ENCODE peak calls at places on chromosome 3, in four cellular contexts. X is SK-N-SH, J is HepG2, D is K562. O is an unnamed sample.

GRCh38 chr3:183428140-183429023 is at the start of gene MCF2L2:
- DNase-seq in X (peak), J (no peak), D (peak), O (no peak)

GRCh38 chr3:184428561-184429175 is 48.8 kb downstream of the CHRD start:
- DNase-seq in X (no peak), J (no peak), D (no peak), O (no peak)

GRCh38 chr3:64321747-64322146 is 96.5 kb upstream of the PRICKLE2 start:
- DNase-seq in X (no peak), J (no peak), D (no peak), O (no peak)

GRCh38 chr3:133830071-133830470 is 24.5 kb downstream of the SRPRB start:
- DNase-seq in X (no peak), J (no peak), D (no peak), O (no peak)

GRCh38 chr3:170083343-170083742 is 45.5 kb downstream of the GPR160 start:
- DNase-seq in X (no peak), J (no peak), D (no peak), O (no peak)

GRCh38 chr3:133999891-134000685 is 29.6 kb downstream of the SLCO2A1 start:
- DNase-seq in X (no peak), J (no peak), D (no peak), O (no peak)

GRCh38 chr3:188061133-188061532 is 92.8 kb upstream of the LPP start:
- DNase-seq in X (no peak), J (peak), D (no peak), O (no peak)

GRCh38 chr3:10521772-10522441 is 16.5 kb upstream of the ATP2B2 start:
- DNase-seq in X (no peak), J (no peak), D (no peak), O (no peak)

GRCh38 chr3:42262525-42262924 is 3.5 kb downstream of the CCK start:
- DNase-seq in X (no peak), J (no peak), D (no peak), O (no peak)

GRCh38 chr3:192884831-192885356 is 32.8 kb downstream of the MB21D2 start:
- DNase-seq in X (peak), J (no peak), D (no peak), O (no peak)

GRCh38 chr3:140035856-140036255 is 100.9 kb downstream of the CLSTN2 start:
- DNase-seq in X (no peak), J (no peak), D (no peak), O (no peak)

GRCh38 chr3:117346878-117347277 is 637.3 kb downstream of the TUSC7 start:
- DNase-seq in X (no peak), J (no peak), D (no peak), O (no peak)

GRCh38 chr3:125381314-125381713 is 6.2 kb upstream of the ZNF148 start:
- DNase-seq in X (no peak), J (no peak), D (no peak), O (no peak)

GRCh38 chr3:100289339-100289738 is 28.5 kb downstream of the TBC1D23 start:
- DNase-seq in X (no peak), J (no peak), D (peak), O (no peak)

GRCh38 chr3:100590114-100590839 is 19.1 kb upstream of the ADGRG7 start:
- DNase-seq in X (peak), J (peak), D (peak), O (peak)

GRCh38 chr3:186452517-186452916 is 90.5 kb upstream of the DGKG start:
- DNase-seq in X (no peak), J (no peak), D (no peak), O (no peak)

GRCh38 chr3:27557411-27557810 is 73.2 kb upstream of the SLC4A7 start:
- DNase-seq in X (no peak), J (no peak), D (no peak), O (no peak)

GRCh38 chr3:174531262-174531982 is 327.7 kb upstream of the NAALADL2 start:
- DNase-seq in X (no peak), J (no peak), D (no peak), O (no peak)

GRCh38 chr3:110343945-110344344 is 727.7 kb upstream of the NECTIN3 start:
- DNase-seq in X (no peak), J (peak), D (no peak), O (no peak)

GRCh38 chr3:32577621-32578556 is 7.2 kb upstream of the DYNC1LI1 start:
- DNase-seq in X (no peak), J (no peak), D (no peak), O (peak)

GRCh38 chr3:183203670-183204069 is 41.1 kb upstream of the LAMP3 start:
- DNase-seq in X (no peak), J (no peak), D (no peak), O (no peak)

GRCh38 chr3:183375337-183375736 is 53.1 kb downstream of the MCF2L2 start:
- DNase-seq in X (no peak), J (no peak), D (no peak), O (no peak)

GRCh38 chr3:40505599-40506462 is at the start of gene ZNF620:
- DNase-seq in X (peak), J (peak), D (peak), O (no peak)

GRCh38 chr3:58586776-58587192 is 9.6 kb upstream of the FAM107A start:
- DNase-seq in X (no peak), J (no peak), D (no peak), O (no peak)

GRCh38 chr3:107265526-107265925 is 111.7 kb upstream of the CCDC54 start:
- DNase-seq in X (no peak), J (no peak), D (no peak), O (no peak)

GRCh38 chr3:50655009-50655830 is 19.5 kb upstream of the DOCK3 start:
- DNase-seq in X (no peak), J (no peak), D (no peak), O (no peak)

GRCh38 chr3:108914774-108915641 is 38.7 kb downstream of the GUCA1C start:
- DNase-seq in X (peak), J (peak), D (peak), O (peak)

GRCh38 chr3:121399820-121400219 is 146.0 kb downstream of the POLQ start:
- DNase-seq in X (no peak), J (no peak), D (no peak), O (no peak)

GRCh38 chr3:45593708-45594601 is 596 bp upstream of the LIMD1 start:
- DNase-seq in X (peak), J (peak), D (peak), O (no peak)

GRCh38 chr3:37700849-37701248 is 160.8 kb upstream of the CTDSPL start:
- DNase-seq in X (peak), J (no peak), D (no peak), O (no peak)

GRCh38 chr3:138444104-138444503 is 9.7 kb downstream of the ESYT3 start:
- DNase-seq in X (no peak), J (no peak), D (no peak), O (no peak)

GRCh38 chr3:38117163-38117716 is 19.7 kb downstream of the ACAA1 start:
- DNase-seq in X (no peak), J (no peak), D (no peak), O (no peak)

GRCh38 chr3:62662680-62663079 is 212.5 kb downstream of the CADPS start:
- DNase-seq in X (peak), J (no peak), D (no peak), O (no peak)

GRCh38 chr3:62667714-62668113 is 207.5 kb downstream of the CADPS start:
- DNase-seq in X (no peak), J (peak), D (peak), O (no peak)

GRCh38 chr3:62670351-62670750 is 204.9 kb downstream of the CADPS start:
- DNase-seq in X (no peak), J (no peak), D (no peak), O (no peak)

GRCh38 chr3:62669161-62669560 is 206.1 kb downstream of the CADPS start:
- DNase-seq in X (no peak), J (no peak), D (no peak), O (no peak)

GRCh38 chr3:62665627-62666433 is 209.4 kb downstream of the CADPS start:
- DNase-seq in X (peak), J (peak), D (peak), O (peak)
- TF ChIP-seq NFIC in X (no peak), J (no peak), D (no peak), O (no peak)

DNA sequence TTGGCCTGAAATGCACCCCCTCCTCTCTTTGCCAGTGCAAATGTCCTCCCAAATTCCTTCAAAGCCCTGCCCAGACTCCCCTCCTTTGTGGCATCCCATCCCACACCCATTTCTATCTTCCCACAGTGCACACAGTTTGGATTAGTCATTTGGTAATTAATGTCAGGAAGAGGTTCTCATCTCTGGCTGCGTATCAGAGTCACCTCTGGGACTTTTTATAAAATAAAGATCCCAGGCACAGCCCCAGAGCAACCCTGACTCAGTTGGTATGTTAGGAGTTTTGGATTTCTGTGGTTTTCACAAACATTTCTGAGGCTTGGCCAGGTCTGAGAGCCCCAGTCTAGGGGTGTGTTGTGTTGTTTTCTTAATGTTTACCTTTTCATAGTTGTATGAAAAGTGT is 41.7 kb downstream of the C3orf20 start:
- DNase-seq in X (no peak), J (no peak), D (no peak), O (no peak)
- TF ChIP-seq NFIC in X (no peak), J (no peak), D (no peak), O (no peak)

GRCh38 chr3:165549037-165549436 is 288.2 kb downstream of the BCHE start:
- DNase-seq in X (no peak), J (no peak), D (no peak), O (no peak)

GRCh38 chr3:165545059-165545458 is 292.2 kb downstream of the BCHE start:
- DNase-seq in X (no peak), J (no peak), D (no peak), O (no peak)

GRCh38 chr3:165544432-165544831 is 292.8 kb downstream of the BCHE start:
- DNase-seq in X (no peak), J (no peak), D (no peak), O (no peak)

GRCh38 chr3:165549665-165550064 is 287.6 kb downstream of the BCHE start:
- DNase-seq in X (no peak), J (no peak), D (no peak), O (no peak)
- TF ChIP-seq NFIC in X (no peak), J (no peak), D (no peak), O (no peak)

GRCh38 chr3:194686414-194686815 is 732 bp downstream of the FAM43A start:
- DNase-seq in X (no peak), J (no peak), D (no peak), O (no peak)
- TF ChIP-seq NFIC in X (no peak), J (no peak), D (no peak), O (no peak)

DNA sequence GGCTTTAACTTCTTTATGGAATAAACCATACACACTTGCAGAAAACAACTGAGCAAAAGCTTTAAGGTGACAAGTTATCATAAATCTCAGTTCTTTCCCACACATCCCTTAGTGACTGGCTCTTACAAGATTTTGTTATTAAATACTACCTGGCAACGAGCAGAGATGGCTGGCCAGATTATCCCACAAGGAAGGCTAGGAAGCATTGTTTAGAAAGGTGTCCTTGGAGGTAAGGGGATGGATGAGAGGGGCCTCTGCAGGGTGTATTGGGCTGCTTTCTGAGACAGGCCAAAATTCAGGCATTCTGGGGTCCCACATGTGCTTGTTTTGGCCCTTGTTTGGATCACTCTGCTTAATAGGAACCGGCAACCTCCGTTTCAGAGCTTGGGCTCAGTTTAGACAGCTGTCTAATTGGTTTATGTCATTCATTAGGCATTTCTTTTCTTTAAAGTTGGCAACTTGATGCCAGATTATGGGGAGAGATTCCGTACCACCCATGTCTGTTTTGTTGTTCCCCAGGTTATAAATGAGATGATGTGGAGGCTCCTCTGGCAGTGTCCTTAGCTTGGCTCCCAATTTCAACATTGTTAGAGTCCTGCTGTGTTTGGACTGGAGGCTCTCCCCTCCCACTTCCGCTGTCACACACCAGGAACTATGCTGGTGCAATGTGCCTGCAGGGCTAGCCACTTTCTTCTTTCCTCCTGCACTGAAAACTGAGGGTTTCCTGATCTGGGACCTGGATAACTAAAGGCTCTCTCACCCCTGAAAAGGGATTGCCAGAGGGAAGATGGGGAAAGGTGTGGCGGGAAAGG is 121.1 kb downstream of the TPRG1 start:
- DNase-seq in X (no peak), J (no peak), D (no peak), O (no peak)
- TF ChIP-seq NFIC in X (no peak), J (no peak), D (no peak), O (no peak)

DNA sequence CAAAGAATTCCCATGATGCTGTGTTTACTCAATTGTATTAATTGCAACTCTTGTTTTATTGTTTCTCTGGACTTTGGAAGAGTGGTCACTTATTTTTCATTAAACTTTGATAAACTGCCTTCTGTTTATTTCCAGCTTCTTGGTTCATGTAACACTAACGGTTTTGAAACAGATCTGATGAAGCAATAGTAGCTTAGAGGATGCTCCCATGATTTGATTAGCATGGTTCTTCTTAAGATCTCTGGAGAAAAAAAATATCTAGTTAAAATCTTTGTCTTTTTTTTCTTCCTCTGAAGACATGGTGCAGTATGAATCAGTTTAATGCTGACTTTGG is 90.1 kb downstream of the FNDC3B start:
- DNase-seq in X (no peak), J (no peak), D (no peak), O (no peak)
- TF ChIP-seq NFIC in X (no peak), J (no peak), D (no peak), O (no peak)

DNA sequence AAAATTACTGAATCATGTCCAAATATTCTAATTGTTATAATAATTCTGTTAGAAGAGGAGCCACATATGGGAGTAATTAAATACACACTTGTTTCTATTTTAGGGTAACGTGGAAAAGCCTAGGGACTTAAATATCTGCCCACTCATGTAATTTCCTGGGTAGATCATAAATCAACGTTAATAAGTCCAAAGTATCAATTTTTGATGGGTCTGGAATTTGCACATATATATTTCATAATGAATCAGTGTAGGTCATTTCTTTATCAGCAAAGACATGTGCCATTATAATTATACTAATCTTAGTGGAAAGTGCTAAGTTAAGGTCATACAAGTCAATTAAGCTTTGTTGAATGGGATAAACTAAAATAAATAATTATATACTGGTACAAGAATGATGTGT is 346.2 kb downstream of the ZBBX start:
- DNase-seq in X (no peak), J (no peak), D (no peak), O (no peak)
- TF ChIP-seq NFIC in X (no peak), J (no peak), D (no peak), O (no peak)

GRCh38 chr3:144275005-144275404 is 303.4 kb downstream of the DIPK2A start:
- DNase-seq in X (no peak), J (no peak), D (no peak), O (no peak)
- TF ChIP-seq NFIC in X (no peak), J (no peak), D (no peak), O (peak)

DNA sequence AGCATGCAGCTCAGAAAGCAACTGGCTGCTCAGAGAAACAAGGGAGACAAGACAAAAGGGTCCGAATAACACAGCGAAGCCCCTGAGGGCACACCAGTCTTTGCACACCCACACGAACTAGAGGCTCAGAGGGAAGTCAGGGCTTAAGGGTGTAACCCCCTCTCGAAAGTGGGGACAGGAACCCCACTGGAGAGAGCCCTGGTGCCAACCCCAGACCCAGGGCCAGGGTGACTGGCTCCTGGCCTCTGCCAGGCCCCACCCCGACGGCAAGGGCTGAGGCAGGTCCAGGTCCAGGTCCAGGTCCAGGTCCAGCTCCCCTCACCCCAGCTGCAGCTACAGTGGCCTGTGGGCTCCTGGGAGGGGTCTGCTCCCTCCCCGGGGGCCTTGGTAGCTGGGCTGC is 10.5 kb upstream of the PRR23E start:
- DNase-seq in X (no peak), J (no peak), D (no peak), O (no peak)
- TF ChIP-seq NFIC in X (no peak), J (no peak), D (no peak), O (no peak)

O was measured in GM12878.